ENCODE peak calls at places on chromosomes 11 and 22, in seven cellular contexts. Z is NCI-H1105 treated with DMSO at 0.1 percent for 48 hours; V is OCI-LY7; A is hepatocyte; D is activated gamma-delta T cell treated with anti-CD3 and anti-CD28 coated beads, Interleukin-2, amount 50 U/mL, for 16 hours; P is nephron progenitor cell; K is kidney tubule cell. J is an unnamed sample.

GRCh38 chr11:3126207-3126865 is 38.8 kb downstream of the OSBPL5 start:
- DNase-seq in Z (no peak), V (no peak), A (no peak), D (no peak), P (peak; percentile 34), K (no peak), J (no peak)

GRCh38 chr11:122850076-122850631 is 11.9 kb downstream of the CRTAM start:
- DNase-seq in Z (no peak), V (no peak), A (peak; percentile 10), D (peak; percentile 60), P (peak; percentile 20), K (peak; percentile 61), J (no peak)

GRCh38 chr11:7677071-7677470 is 3.8 kb upstream of the CYB5R2 start:
- DNase-seq in Z (no peak), V (no peak), A (no peak), D (no peak), P (no peak), K (peak; percentile 44), J (no peak)

GRCh38 chr11:32439488-32440210 is 4.3 kb upstream of the WT1 start:
- DNase-seq in Z (no peak), V (no peak), A (no peak), D (no peak), P (peak; percentile 34), K (no peak), J (no peak)

GRCh38 chr11:120547871-120548681 is 36.5 kb downstream of the GRIK4 start:
- DNase-seq in Z (peak; percentile 95), V (no peak), A (peak; percentile 90), D (no peak), P (no peak), K (peak; percentile 98), J (no peak)

GRCh38 chr22:47713880-47714452 is 951.5 kb downstream of the TBC1D22A start:
- DNase-seq in Z (no peak), V (no peak), A (no peak), D (no peak), P (no peak), K (no peak), J (no peak)

GRCh38 chr11:12179521-12179920 is 69.1 kb downstream of the MICAL2 start:
- DNase-seq in Z (peak; percentile 8), V (no peak), A (no peak), D (no peak), P (no peak), K (no peak), J (no peak)

GRCh38 chr11:93741882-93742226 is 382 bp downstream of the C11orf54 start:
- DNase-seq in Z (peak; percentile 59), V (no peak), A (peak; percentile 76), D (no peak), P (no peak), K (peak; percentile 84), J (no peak)

GRCh38 chr11:46930089-46930488 is 6.5 kb upstream of the CSTPP1 start:
- DNase-seq in Z (no peak), V (no peak), A (peak; percentile 51), D (no peak), P (no peak), K (peak; percentile 94), J (no peak)

GRCh38 chr11:24559315-24559714 is 62.5 kb downstream of the LUZP2 start:
- DNase-seq in Z (no peak), V (no peak), A (no peak), D (no peak), P (no peak), K (no peak), J (no peak)

GRCh38 chr11:11995601-11996000 is 12.8 kb downstream of the DKK3 start:
- DNase-seq in Z (no peak), V (no peak), A (no peak), D (peak; percentile 31), P (no peak), K (no peak), J (no peak)

GRCh38 chr22:49657275-49657973 is 170.2 kb downstream of the BRD1 start:
- DNase-seq in Z (no peak), V (peak; percentile 81), A (no peak), D (peak; percentile 64), P (no peak), K (no peak), J (peak; percentile 53)

GRCh38 chr11:119730347-119730613 is 1.3 kb upstream of the NECTIN1 start:
- DNase-seq in Z (no peak), V (no peak), A (no peak), D (no peak), P (no peak), K (no peak), J (no peak)

GRCh38 chr22:46734830-46735453 is 3.1 kb downstream of the CERK start:
- DNase-seq in Z (peak; percentile 27), V (peak; percentile 88), A (peak; percentile 7), D (peak; percentile 48), P (no peak), K (peak; percentile 67), J (no peak)